ENCODE peak calls at places on chromosomes 1 and 21, in five cellular contexts. One of them, this sample, is unnamed.

GRCh38 chr1:180962178-180962577 is 49.5 kb downstream of the KIAA1614 start:
- DNase-seq in MM.1S: peak
- DNase-seq in BJ: no peak
- DNase-seq in uterus: no peak
- DNase-seq in astrocyte of the spinal cord: no peak
- DNase-seq in this sample: no peak

GRCh38 chr21:46065215-46065992 is 32.5 kb upstream of the COL6A2 start:
- DNase-seq in MM.1S: no peak
- DNase-seq in astrocyte of the spinal cord: peak
- DNase-seq in uterus: peak
- DNase-seq in BJ: no peak
- DNase-seq in this sample: peak

GRCh38 chr1:216325946-216326345 is 97.3 kb downstream of the USH2A start:
- DNase-seq in BJ: no peak
- DNase-seq in uterus: no peak
- DNase-seq in MM.1S: no peak
- DNase-seq in astrocyte of the spinal cord: peak
- DNase-seq in this sample: peak

GRCh38 chr1:36342426-36343185 is 19.2 kb upstream of the EVA1B start:
- DNase-seq in MM.1S: peak
- DNase-seq in uterus: peak
- DNase-seq in astrocyte of the spinal cord: peak
- DNase-seq in BJ: no peak
- DNase-seq in this sample: peak

GRCh38 chr1:54542962-54543539 is 5.0 kb upstream of the ACOT11 start:
- DNase-seq in MM.1S: no peak
- DNase-seq in astrocyte of the spinal cord: peak
- DNase-seq in BJ: peak
- DNase-seq in uterus: no peak
- DNase-seq in this sample: peak

GRCh38 chr1:230568008-230568407 is 74.3 kb upstream of the COG2 start:
- DNase-seq in MM.1S: no peak
- DNase-seq in uterus: no peak
- DNase-seq in astrocyte of the spinal cord: peak
- DNase-seq in BJ: no peak
- DNase-seq in this sample: peak

GRCh38 chr1:227961651-227962050 is 13.9 kb upstream of the WNT9A start:
- DNase-seq in BJ: no peak
- DNase-seq in uterus: no peak
- DNase-seq in MM.1S: no peak
- DNase-seq in astrocyte of the spinal cord: no peak
- DNase-seq in this sample: no peak

GRCh38 chr1:181396171-181396670 is 87.1 kb upstream of the CACNA1E start:
- DNase-seq in uterus: no peak
- DNase-seq in MM.1S: no peak
- DNase-seq in BJ: no peak
- DNase-seq in astrocyte of the spinal cord: no peak
- DNase-seq in this sample: no peak

GRCh38 chr1:222557148-222557547 is 9.2 kb upstream of the HHIPL2 start:
- DNase-seq in astrocyte of the spinal cord: peak
- DNase-seq in uterus: no peak
- DNase-seq in BJ: no peak
- DNase-seq in MM.1S: no peak
- DNase-seq in this sample: peak

GRCh38 chr1:159172599-159173291 is 1.3 kb downstream of the CADM3 start:
- DNase-seq in BJ: no peak
- DNase-seq in uterus: no peak
- DNase-seq in astrocyte of the spinal cord: no peak
- DNase-seq in MM.1S: no peak
- DNase-seq in this sample: peak

GRCh38 chr1:14850563-14850962 is 252.1 kb downstream of the KAZN start:
- DNase-seq in uterus: no peak
- DNase-seq in MM.1S: peak
- DNase-seq in BJ: no peak
- DNase-seq in astrocyte of the spinal cord: no peak
- DNase-seq in this sample: no peak

GRCh38 chr1:97864615-97865014 is 56.2 kb downstream of the DPYD start:
- DNase-seq in astrocyte of the spinal cord: no peak
- DNase-seq in uterus: no peak
- DNase-seq in MM.1S: peak
- DNase-seq in BJ: no peak
- DNase-seq in this sample: no peak

GRCh38 chr1:230095938-230096337 is 28.9 kb downstream of the GALNT2 start:
- DNase-seq in MM.1S: no peak
- DNase-seq in astrocyte of the spinal cord: no peak
- DNase-seq in BJ: no peak
- DNase-seq in uterus: no peak
- DNase-seq in this sample: no peak

GRCh38 chr1:15944308-15945010 is 31.4 kb downstream of the ZBTB17 start:
- DNase-seq in astrocyte of the spinal cord: no peak
- DNase-seq in BJ: no peak
- DNase-seq in uterus: peak
- DNase-seq in MM.1S: no peak
- DNase-seq in this sample: no peak

GRCh38 chr1:15945011-15945831 is 30.7 kb downstream of the ZBTB17 start:
- DNase-seq in astrocyte of the spinal cord: no peak
- DNase-seq in uterus: peak
- DNase-seq in MM.1S: no peak
- DNase-seq in BJ: no peak
- DNase-seq in this sample: no peak

GRCh38 chr1:15946546-15947381 is 29.1 kb downstream of the ZBTB17 start:
- DNase-seq in uterus: no peak
- DNase-seq in BJ: no peak
- DNase-seq in astrocyte of the spinal cord: no peak
- DNase-seq in MM.1S: no peak
- DNase-seq in this sample: no peak

GRCh38 chr1:15947382-15948090 is 28.4 kb downstream of the ZBTB17 start:
- DNase-seq in MM.1S: no peak
- DNase-seq in uterus: no peak
- DNase-seq in astrocyte of the spinal cord: no peak
- DNase-seq in BJ: no peak
- DNase-seq in this sample: no peak

GRCh38 chr1:15945832-15946448 is 30.0 kb downstream of the ZBTB17 start:
- DNase-seq in BJ: no peak
- DNase-seq in astrocyte of the spinal cord: no peak
- DNase-seq in MM.1S: no peak
- DNase-seq in uterus: no peak
- DNase-seq in this sample: no peak
- TF ChIP-seq CTCF in BJ: no peak
- TF ChIP-seq CTCF in astrocyte of the spinal cord: no peak
- TF ChIP-seq CTCF in MM.1S: no peak
- TF ChIP-seq CTCF in uterus: no peak
- TF ChIP-seq CTCF in this sample: no peak

GRCh38 chr1:167086033-167086432 is 4.1 kb downstream of the GPA33 start:
- DNase-seq in MM.1S: no peak
- DNase-seq in astrocyte of the spinal cord: no peak
- DNase-seq in BJ: no peak
- DNase-seq in uterus: no peak
- DNase-seq in this sample: no peak

GRCh38 chr1:167090289-167090942 is at the start of gene GPA33:
- DNase-seq in MM.1S: no peak
- DNase-seq in astrocyte of the spinal cord: no peak
- DNase-seq in BJ: no peak
- DNase-seq in uterus: no peak
- DNase-seq in this sample: no peak

GRCh38 chr1:167092653-167093052 is 1.2 kb upstream of the STYXL2 start:
- DNase-seq in uterus: no peak
- DNase-seq in astrocyte of the spinal cord: no peak
- DNase-seq in MM.1S: no peak
- DNase-seq in BJ: no peak
- DNase-seq in this sample: no peak

GRCh38 chr1:167084739-167085138 is 5.4 kb downstream of the GPA33 start:
- DNase-seq in BJ: no peak
- DNase-seq in astrocyte of the spinal cord: no peak
- DNase-seq in uterus: no peak
- DNase-seq in MM.1S: no peak
- DNase-seq in this sample: no peak

DNA sequence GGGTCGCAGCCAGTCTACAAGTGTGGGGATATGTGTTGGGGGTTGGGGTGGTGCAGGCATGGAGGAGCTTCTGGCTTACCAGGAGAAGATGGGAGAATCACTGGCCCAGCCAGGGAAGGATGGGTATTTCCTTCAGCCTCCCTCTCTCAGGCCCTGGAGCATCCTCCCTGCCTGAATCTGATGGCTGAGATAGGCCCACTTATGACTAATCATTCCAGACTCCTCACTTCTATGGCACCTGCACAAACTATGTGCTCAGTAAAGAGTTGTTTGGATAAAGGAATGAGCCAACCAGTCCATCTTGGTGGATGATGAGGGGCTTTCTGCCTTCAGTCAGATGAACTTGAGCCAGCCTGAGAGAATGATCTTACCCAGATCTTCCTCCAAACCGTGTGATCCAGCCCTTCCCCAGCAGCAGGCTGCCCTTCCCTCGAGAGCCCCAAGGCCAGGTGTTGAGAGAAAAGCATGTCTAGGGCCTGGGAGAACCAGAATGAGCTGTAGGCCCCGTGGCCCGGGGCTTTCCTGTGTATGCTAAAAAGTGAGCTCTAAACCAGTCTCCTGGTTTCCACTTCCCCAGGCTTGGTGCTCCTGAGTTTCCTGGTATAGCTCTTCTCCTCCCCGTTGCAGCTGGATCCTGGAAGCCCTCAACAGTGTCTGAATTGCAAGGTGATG is 1.3 kb downstream of the GPA33 start:
- DNase-seq in uterus: no peak
- DNase-seq in MM.1S: no peak
- DNase-seq in astrocyte of the spinal cord: no peak
- DNase-seq in BJ: no peak
- DNase-seq in this sample: no peak
- H3K4me3 ChIP-seq in uterus: no peak
- H3K4me3 ChIP-seq in MM.1S: no peak
- H3K4me3 ChIP-seq in astrocyte of the spinal cord: no peak
- H3K4me3 ChIP-seq in BJ: no peak
- H3K4me3 ChIP-seq in this sample: no peak

GRCh38 chr1:1230656-1231399 is 973 bp downstream of the SDF4 start:
- DNase-seq in astrocyte of the spinal cord: peak
- DNase-seq in uterus: no peak
- DNase-seq in MM.1S: no peak
- DNase-seq in BJ: no peak
- DNase-seq in this sample: peak
- TF ChIP-seq CTCF in astrocyte of the spinal cord: peak
- TF ChIP-seq CTCF in uterus: no peak
- TF ChIP-seq CTCF in MM.1S: no peak
- TF ChIP-seq CTCF in BJ: peak
- TF ChIP-seq CTCF in this sample: peak

GRCh38 chr1:70336050-70336449 is 18.5 kb downstream of the ANKRD13C start:
- DNase-seq in uterus: no peak
- DNase-seq in BJ: no peak
- DNase-seq in astrocyte of the spinal cord: no peak
- DNase-seq in MM.1S: no peak
- DNase-seq in this sample: no peak
- H3K4me3 ChIP-seq in uterus: no peak
- H3K4me3 ChIP-seq in BJ: no peak
- H3K4me3 ChIP-seq in astrocyte of the spinal cord: no peak
- H3K4me3 ChIP-seq in MM.1S: no peak
- H3K4me3 ChIP-seq in this sample: no peak

GRCh38 chr1:33009561-33009960 is 27.1 kb downstream of the AK2 start:
- DNase-seq in BJ: no peak
- DNase-seq in astrocyte of the spinal cord: no peak
- DNase-seq in MM.1S: no peak
- DNase-seq in uterus: no peak
- DNase-seq in this sample: no peak

GRCh38 chr1:33005117-33005811 is 31.4 kb downstream of the AK2 start:
- DNase-seq in MM.1S: no peak
- DNase-seq in astrocyte of the spinal cord: no peak
- DNase-seq in uterus: no peak
- DNase-seq in BJ: no peak
- DNase-seq in this sample: no peak

GRCh38 chr1:33005812-33006465 is 30.7 kb downstream of the AK2 start:
- DNase-seq in MM.1S: no peak
- DNase-seq in uterus: no peak
- DNase-seq in astrocyte of the spinal cord: no peak
- DNase-seq in BJ: no peak
- DNase-seq in this sample: peak

GRCh38 chr1:33008051-33008914 is 28.4 kb downstream of the AK2 start:
- DNase-seq in uterus: no peak
- DNase-seq in MM.1S: no peak
- DNase-seq in BJ: no peak
- DNase-seq in astrocyte of the spinal cord: no peak
- DNase-seq in this sample: peak

DNA sequence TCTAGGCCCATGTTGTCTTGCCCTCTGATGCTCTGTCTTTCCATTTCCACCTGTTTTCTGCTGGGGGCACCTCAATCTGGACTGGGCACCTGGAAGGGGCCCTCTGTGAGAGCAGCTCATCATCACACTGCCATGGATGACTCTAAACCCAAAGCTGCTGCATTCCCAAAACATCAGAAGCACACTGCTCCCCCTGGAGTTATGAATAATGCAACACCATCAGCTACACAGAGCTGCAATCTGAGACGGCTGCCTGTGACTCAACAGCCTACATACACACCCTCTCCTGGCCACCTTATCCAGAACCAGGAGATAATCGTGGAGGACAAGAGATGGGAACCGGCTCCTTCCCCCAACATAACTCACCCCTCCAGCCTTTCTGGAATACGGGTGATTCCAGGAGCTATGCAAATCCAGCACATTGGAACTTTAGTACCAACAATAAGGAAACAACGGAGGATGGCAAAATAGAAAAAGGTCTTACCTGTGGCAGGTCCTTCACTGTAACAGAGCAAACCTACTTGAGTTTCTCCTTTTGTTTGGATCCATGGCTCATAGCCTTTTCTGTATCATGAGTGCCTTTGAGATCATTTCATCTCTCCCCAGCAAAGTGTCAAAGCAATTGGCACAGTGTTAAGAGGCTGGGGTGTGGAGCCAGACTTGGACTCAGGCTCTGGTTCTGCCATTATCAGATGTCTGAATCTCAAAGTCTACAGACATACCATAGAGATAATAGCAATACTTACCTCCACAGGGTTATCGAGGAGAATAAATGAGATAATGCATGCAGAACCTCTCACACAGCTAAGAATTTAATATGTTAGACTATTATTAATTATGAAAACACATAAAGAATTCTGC is 29.3 kb downstream of the AK2 start:
- DNase-seq in BJ: peak
- DNase-seq in astrocyte of the spinal cord: peak
- DNase-seq in uterus: peak
- DNase-seq in MM.1S: no peak
- DNase-seq in this sample: peak
- TF ChIP-seq CTCF in BJ: peak
- TF ChIP-seq CTCF in astrocyte of the spinal cord: peak
- TF ChIP-seq CTCF in uterus: peak
- TF ChIP-seq CTCF in MM.1S: peak
- TF ChIP-seq CTCF in this sample: peak

DNA sequence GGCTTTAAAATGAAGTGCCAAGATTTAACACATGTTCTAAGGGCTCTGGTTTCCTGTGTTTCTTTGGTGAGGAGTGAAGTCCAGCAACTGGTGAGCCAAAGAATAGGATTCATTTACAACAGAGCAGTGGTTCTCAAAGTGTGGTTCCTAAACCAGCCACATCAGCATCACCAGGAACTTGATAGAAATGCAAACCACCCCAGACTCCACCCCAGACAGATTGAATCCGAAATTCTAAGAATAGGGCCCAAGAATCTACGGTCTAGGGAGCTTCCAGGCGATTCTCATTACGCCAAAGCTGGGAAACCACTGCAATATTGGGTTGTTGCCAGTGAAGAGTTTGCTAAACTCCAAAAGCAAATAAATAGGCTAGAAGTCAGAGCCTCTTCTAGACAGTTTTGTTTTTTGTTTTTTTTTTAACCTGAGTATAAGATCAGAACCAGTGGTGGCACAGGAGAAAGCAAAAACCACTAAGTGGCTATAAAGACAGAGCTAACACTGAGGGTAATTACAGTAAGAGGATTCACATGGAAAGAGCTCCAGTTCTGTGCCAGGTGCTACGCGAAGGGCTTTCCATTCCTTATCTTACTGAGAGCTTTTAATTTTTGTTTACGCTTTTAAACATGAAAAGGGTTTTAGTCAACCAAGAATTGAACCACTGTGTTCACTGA is 42.5 kb upstream of the FMO2 start:
- DNase-seq in astrocyte of the spinal cord: peak
- DNase-seq in uterus: peak
- DNase-seq in MM.1S: no peak
- DNase-seq in BJ: peak
- DNase-seq in this sample: peak
- H3K4me3 ChIP-seq in astrocyte of the spinal cord: no peak
- H3K4me3 ChIP-seq in uterus: no peak
- H3K4me3 ChIP-seq in MM.1S: no peak
- H3K4me3 ChIP-seq in BJ: no peak
- H3K4me3 ChIP-seq in this sample: no peak